ENCODE peak calls at places on chromosomes 5 and 9, in five cellular contexts. G, A, B, U and X are unnamed samples.

GRCh38 chr9:18207735-18208134 is 266.2 kb upstream of the ADAMTSL1 start:
- DNase-seq in A (no peak), U (no peak), G (no peak), B (no peak), X (no peak)

GRCh38 chr5:112976432-112977309 is at the start of gene DCP2:
- DNase-seq in A (peak), B (peak), U (peak), G (peak), X (peak)

GRCh38 chr5:116097301-116097700 is 12.5 kb downstream of the COMMD10 start:
- DNase-seq in A (no peak), U (peak), B (no peak), G (no peak), X (no peak)

GRCh38 chr9:107019216-107019615 is 156.2 kb downstream of the ZNF462 start:
- DNase-seq in G (no peak), B (no peak), A (peak), U (peak), X (no peak)

GRCh38 chr9:37574996-37575395 is 1.2 kb downstream of the FBXO10 start:
- DNase-seq in G (no peak), A (peak), B (no peak), U (peak), X (no peak)

GRCh38 chr5:54995168-54995567 is 9.8 kb upstream of the ESM1 start:
- DNase-seq in A (no peak), B (no peak), G (no peak), U (no peak), X (no peak)

GRCh38 chr5:150567031-150567680 is 59.2 kb downstream of the NDST1 start:
- DNase-seq in A (peak), U (peak), B (no peak), G (no peak), X (no peak)

GRCh38 chr5:79727722-79728355 is 38.2 kb downstream of the CMYA5 start:
- DNase-seq in A (no peak), U (no peak), G (no peak), B (no peak), X (no peak)

GRCh38 chr5:141677415-141677814 is 4.6 kb downstream of the ARAP3 start:
- DNase-seq in B (no peak), A (no peak), U (no peak), G (no peak), X (no peak)

GRCh38 chr5:94181940-94182339 is 436.5 kb downstream of the KIAA0825 start:
- DNase-seq in A (peak), B (no peak), U (peak), G (no peak), X (no peak)

GRCh38 chr5:87762631-87763030 is 349.9 kb upstream of the CCNH start:
- DNase-seq in A (no peak), G (no peak), U (no peak), B (no peak), X (no peak)

GRCh38 chr5:140298183-140298601 is 4.7 kb downstream of the PFDN1 start:
- DNase-seq in U (peak), G (no peak), B (no peak), A (peak), X (no peak)

GRCh38 chr5:112070022-112070421 is 313.0 kb upstream of the NREP start:
- DNase-seq in U (no peak), B (no peak), A (no peak), G (no peak), X (no peak)

GRCh38 chr9:883011-883410 is 41.5 kb downstream of the DMRT1 start:
- DNase-seq in B (no peak), G (no peak), A (no peak), U (no peak), X (no peak)

GRCh38 chr9:122360891-122361290 is 9.9 kb upstream of the PTGS1 start:
- DNase-seq in A (peak), G (no peak), B (peak), U (peak), X (no peak)

GRCh38 chr5:156693113-156693512 is 157.0 kb upstream of the PPP1R2B start:
- DNase-seq in B (no peak), U (no peak), G (no peak), A (no peak), X (no peak)